ENCODE peak calls at places on chromosomes 12 and 14, in seven cellular contexts. T is GM12865; R is CD8-positive, alpha-beta T cell; J is MCF 10A; W is heart right ventricle; B is GM10248; V is AG04449. O is an unnamed sample.

GRCh38 chr12:80282761-80283160 is 161.3 kb upstream of the PTPRQ start:
- DNase-seq in T (no peak), R (no peak), J (no peak), W (no peak), B (no peak), V (no peak), O (no peak)

GRCh38 chr12:3214508-3215365 is 137.6 kb downstream of the TSPAN9 start:
- DNase-seq in T (no peak), R (no peak), J (no peak), W (no peak), B (no peak), V (no peak), O (no peak)

GRCh38 chr14:59332727-59333126 is 132.5 kb downstream of the GPR135 start:
- DNase-seq in T (no peak), R (no peak), J (peak), W (no peak), B (no peak), V (peak), O (no peak)

GRCh38 chr14:57378661-57379060 is 11.7 kb upstream of the NAA30 start:
- DNase-seq in T (no peak), R (no peak), J (no peak), W (no peak), B (no peak), V (no peak), O (no peak)

GRCh38 chr12:6941786-6942185 is 1.8 kb upstream of the RNU7-1 start:
- DNase-seq in T (no peak), R (no peak), J (no peak), W (no peak), B (no peak), V (no peak), O (no peak)

GRCh38 chr12:18798445-18799139 is 60.7 kb downstream of the CAPZA3 start:
- DNase-seq in T (no peak), R (no peak), J (no peak), W (no peak), B (no peak), V (no peak), O (no peak)

GRCh38 chr12:122006186-122006926 is 15.3 kb upstream of the BCL7A start:
- DNase-seq in T (no peak), R (no peak), J (no peak), W (no peak), B (no peak), V (no peak), O (no peak)

GRCh38 chr12:64655141-64655540 is 44.8 kb downstream of the RASSF3 start:
- DNase-seq in T (no peak), R (no peak), J (no peak), W (no peak), B (no peak), V (no peak), O (no peak)

GRCh38 chr14:70964492-70964891 is 57.2 kb downstream of the PCNX1 start:
- DNase-seq in T (no peak), R (no peak), J (no peak), W (no peak), B (no peak), V (no peak), O (no peak)

GRCh38 chr14:102545461-102546265 is 36.1 kb upstream of the ANKRD9 start:
- DNase-seq in T (no peak), R (no peak), J (peak), W (no peak), B (no peak), V (no peak), O (no peak)

GRCh38 chr14:34023824-34024767 is 73.2 kb upstream of the EGLN3 start:
- DNase-seq in T (no peak), R (no peak), J (no peak), W (no peak), B (no peak), V (no peak), O (no peak)

GRCh38 chr14:61385002-61385685 is 63.8 kb downstream of the PRKCH start:
- DNase-seq in T (peak), R (peak), J (no peak), W (no peak), B (no peak), V (no peak), O (no peak)

GRCh38 chr14:58663494-58664111 is 25.8 kb downstream of the DACT1 start:
- DNase-seq in T (no peak), R (no peak), J (peak), W (no peak), B (no peak), V (peak), O (no peak)

GRCh38 chr14:101132051-101132541 is 228.6 kb upstream of the RTL1 start:
- DNase-seq in T (no peak), R (no peak), J (no peak), W (no peak), B (no peak), V (no peak), O (peak)

GRCh38 chr14:96167224-96168148 is 37.2 kb upstream of the BDKRB2 start:
- DNase-seq in T (no peak), R (no peak), J (peak), W (no peak), B (no peak), V (no peak), O (no peak)

GRCh38 chr14:99733221-99733550 is 49.1 kb downstream of the CYP46A1 start:
- DNase-seq in T (no peak), R (no peak), J (no peak), W (no peak), B (no peak), V (no peak), O (no peak)

GRCh38 chr12:87967871-87968270 is 61.3 kb downstream of the C12orf50 start:
- DNase-seq in T (no peak), R (no peak), J (peak), W (no peak), B (no peak), V (no peak), O (no peak)

GRCh38 chr12:6532927-6533652 is 1.2 kb upstream of the GAPDH start:
- DNase-seq in T (peak), R (no peak), J (peak), W (peak), B (peak), V (no peak), O (no peak)

GRCh38 chr14:90495357-90496276 is 98.8 kb downstream of the CALM1 start:
- DNase-seq in T (peak), R (peak), J (peak), W (no peak), B (peak), V (no peak), O (no peak)

GRCh38 chr12:22722779-22723178 is 97.8 kb downstream of the ETNK1 start:
- DNase-seq in T (no peak), R (no peak), J (no peak), W (no peak), B (no peak), V (no peak), O (no peak)

DNA sequence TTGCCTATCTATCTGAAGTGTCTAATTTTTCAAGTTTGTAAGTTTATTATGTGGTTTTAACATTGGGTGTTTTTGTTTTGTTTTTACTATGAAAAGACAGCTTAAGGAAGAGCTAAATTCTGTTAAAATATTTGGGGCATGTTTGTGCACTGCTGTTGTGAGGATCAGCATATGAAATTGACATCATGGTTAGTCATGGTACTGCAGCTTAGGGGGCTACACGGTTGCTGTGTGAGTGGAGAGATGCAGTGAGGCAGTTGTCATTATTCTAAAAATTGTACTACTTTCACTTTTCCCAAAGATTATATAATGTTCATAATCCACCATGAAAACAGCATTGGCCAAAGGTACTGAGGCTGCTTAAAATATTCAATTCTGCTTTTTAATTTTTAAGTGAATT is 49.0 kb downstream of the ZC3H14 start:
- DNase-seq in T (no peak), R (no peak), J (no peak), W (no peak), B (no peak), V (no peak), O (no peak)
- TF ChIP-seq CTCF in T (no peak), R (no peak), J (no peak), W (no peak), B (no peak), V (no peak), O (peak)

DNA sequence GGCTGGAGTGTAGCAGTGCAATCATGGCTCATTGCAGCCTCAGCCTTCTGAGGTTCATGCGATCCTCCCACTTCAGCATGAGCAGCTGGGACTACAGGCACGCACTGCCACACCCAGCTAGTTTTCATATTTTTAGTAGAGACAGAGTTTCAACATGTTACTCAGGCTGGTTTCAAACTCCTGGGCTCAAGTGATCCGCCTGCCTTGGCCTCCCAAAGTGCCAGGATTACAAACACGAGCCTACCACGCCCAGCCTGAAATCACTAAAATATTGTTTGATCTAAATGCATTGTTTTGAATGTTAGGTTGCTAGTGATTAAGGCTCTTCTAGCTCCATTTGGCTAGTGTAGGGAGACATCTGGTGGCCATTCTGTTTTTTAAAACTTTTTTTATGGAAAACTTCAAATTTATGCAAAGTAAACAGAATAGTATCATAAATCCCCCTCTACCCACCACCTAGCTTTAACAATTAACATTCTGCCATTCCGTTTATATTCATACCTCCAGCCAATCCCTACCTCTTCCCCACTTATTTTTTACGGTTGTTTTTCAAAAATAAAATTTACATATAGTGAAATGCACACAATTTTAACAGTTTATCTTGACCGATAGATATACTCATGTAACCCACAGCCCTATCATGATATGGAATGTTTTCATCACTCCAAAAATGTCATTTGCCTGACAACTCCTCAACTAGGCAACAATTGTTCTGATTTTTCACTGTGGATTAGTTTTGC is 37.8 kb downstream of the MYO1H start:
- DNase-seq in T (peak), R (no peak), J (peak), W (no peak), B (peak), V (no peak), O (no peak)
- TF ChIP-seq CTCF in T (peak), R (no peak), J (peak), W (peak), B (peak), V (peak), O (peak)

DNA sequence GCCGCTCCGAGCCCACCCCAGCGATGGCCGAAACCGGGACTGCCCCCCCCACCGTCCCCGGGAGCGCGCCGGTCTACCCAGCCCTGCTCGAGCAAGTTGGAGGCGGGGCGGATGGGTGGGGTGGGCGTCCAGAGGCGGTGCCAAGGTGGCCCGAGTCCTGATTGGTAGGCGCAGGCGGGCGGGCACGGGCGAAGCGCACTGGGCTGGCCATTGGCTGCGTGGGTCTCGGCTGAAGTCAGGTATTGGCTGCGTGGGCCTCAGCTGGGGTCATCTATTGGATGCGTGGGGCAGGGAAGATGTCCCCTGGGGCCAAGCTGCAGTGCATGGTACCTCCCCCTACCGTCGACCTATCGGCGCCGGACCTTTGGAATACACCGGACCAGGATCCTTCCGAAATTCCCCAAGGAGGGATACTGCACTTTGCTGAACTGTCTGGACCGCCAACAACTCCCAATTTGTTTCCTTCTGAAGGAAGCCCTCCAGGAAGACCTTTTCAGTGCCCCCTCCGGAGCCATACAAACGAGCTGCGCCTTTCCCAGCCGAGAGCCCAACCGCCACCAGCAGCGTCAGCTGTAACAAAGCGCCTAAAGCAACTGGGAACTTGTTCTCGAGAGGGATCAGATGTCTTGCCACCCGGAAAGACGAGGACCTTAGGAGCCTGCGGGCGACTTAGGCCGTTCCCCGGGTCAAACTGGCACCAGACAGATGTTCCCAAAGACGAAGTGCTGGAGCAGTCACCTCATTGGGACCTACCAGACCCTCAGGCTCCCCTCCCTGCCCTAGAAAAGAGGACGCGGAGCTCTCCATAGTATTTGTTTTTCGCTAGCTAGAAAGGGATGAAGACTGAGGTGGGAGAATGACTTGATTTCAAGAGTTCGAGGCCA is at the start of gene HOMEZ:
- DNase-seq in T (peak), R (peak), J (peak), W (peak), B (peak), V (peak), O (peak)
- TF ChIP-seq CTCF in T (peak), R (no peak), J (no peak), W (no peak), B (no peak), V (peak), O (no peak)

GRCh38 chr14:47044841-47045240 is 393.3 kb upstream of the RPL10L start:
- DNase-seq in T (no peak), R (no peak), J (no peak), W (no peak), B (no peak), V (no peak), O (no peak)
- TF ChIP-seq CTCF in T (no peak), R (no peak), J (peak), W (no peak), B (no peak), V (no peak), O (peak)

GRCh38 chr14:55417955-55418354 is 6.3 kb upstream of the ATG14 start:
- DNase-seq in T (no peak), R (no peak), J (no peak), W (no peak), B (no peak), V (no peak), O (no peak)

GRCh38 chr14:55419663-55420062 is 8.0 kb upstream of the ATG14 start:
- DNase-seq in T (no peak), R (no peak), J (no peak), W (no peak), B (no peak), V (no peak), O (no peak)

GRCh38 chr14:55418411-55418810 is 6.8 kb upstream of the ATG14 start:
- DNase-seq in T (no peak), R (no peak), J (no peak), W (no peak), B (no peak), V (no peak), O (no peak)

GRCh38 chr14:55414551-55414950 is 2.9 kb upstream of the ATG14 start:
- DNase-seq in T (no peak), R (no peak), J (no peak), W (no peak), B (no peak), V (no peak), O (no peak)

DNA sequence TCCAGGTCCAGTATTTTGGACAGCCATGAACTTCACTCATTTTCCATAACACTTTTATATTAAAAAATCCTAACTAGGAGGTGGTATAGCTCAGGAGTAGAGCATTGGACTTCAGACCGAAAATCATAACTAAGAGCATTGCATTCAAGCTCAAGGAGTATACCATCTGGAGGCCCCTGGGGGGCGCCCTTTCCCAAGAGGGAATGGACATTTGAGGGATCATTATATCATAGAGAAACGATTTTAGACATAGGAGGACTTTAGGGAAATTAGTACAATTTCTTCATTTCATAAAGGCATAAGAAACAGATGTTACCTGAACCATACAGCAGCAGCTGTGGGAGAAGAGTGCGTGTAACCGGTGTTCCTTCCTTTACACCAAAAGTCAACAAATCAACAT is 5.2 kb upstream of the ATG14 start:
- DNase-seq in T (peak), R (no peak), J (peak), W (no peak), B (peak), V (no peak), O (no peak)
- TF ChIP-seq CTCF in T (peak), R (peak), J (peak), W (no peak), B (no peak), V (peak), O (peak)

GRCh38 chr12:32366704-32367103 is 32.7 kb upstream of the FGD4 start:
- DNase-seq in T (no peak), R (no peak), J (no peak), W (no peak), B (no peak), V (no peak), O (no peak)

GRCh38 chr12:32362892-32363291 is 36.5 kb upstream of the FGD4 start:
- DNase-seq in T (no peak), R (no peak), J (no peak), W (no peak), B (no peak), V (no peak), O (no peak)

GRCh38 chr12:32367381-32367780 is 32.0 kb upstream of the FGD4 start:
- DNase-seq in T (no peak), R (no peak), J (no peak), W (no peak), B (no peak), V (no peak), O (no peak)

GRCh38 chr12:32369202-32369601 is 30.2 kb upstream of the FGD4 start:
- DNase-seq in T (no peak), R (no peak), J (no peak), W (no peak), B (no peak), V (no peak), O (no peak)

GRCh38 chr12:32365473-32366064 is 33.8 kb upstream of the FGD4 start:
- DNase-seq in T (peak), R (peak), J (peak), W (no peak), B (peak), V (peak), O (no peak)
- TF ChIP-seq CTCF in T (peak), R (peak), J (peak), W (peak), B (peak), V (peak), O (peak)

O was measured in type B pancreatic cell.